ENCODE peak calls at places on chromosomes 13 and 19, in nine cellular contexts. Z, L, N, E, O, F, V, M and B are unnamed samples.

GRCh38 chr19:29881386-29881785 is 60.7 kb upstream of the URI1 start:
- DNase-seq in Z (no peak), L (no peak), N (no peak), E (no peak), O (peak; percentile 14), F (no peak), V (no peak), M (no peak), B (no peak)

GRCh38 chr19:16581145-16581970 is 9.1 kb upstream of the SLC35E1 start:
- DNase-seq in Z (no peak), L (peak; percentile 44), N (no peak), E (no peak), O (no peak), F (no peak), V (no peak), M (no peak), B (no peak)

GRCh38 chr19:19427302-19427701 is 21.8 kb downstream of the GATAD2A start:
- DNase-seq in Z (no peak), L (no peak), N (no peak), E (no peak), O (no peak), F (no peak), V (no peak), M (no peak), B (no peak)

GRCh38 chr19:1473056-1473400 is 6.0 kb downstream of the C19orf25 start:
- DNase-seq in Z (no peak), L (no peak), N (no peak), E (no peak), O (no peak), F (no peak), V (no peak), M (no peak), B (no peak)

GRCh38 chr13:39749528-39749927 is 94.1 kb downstream of the COG6 start:
- DNase-seq in Z (no peak), L (no peak), N (no peak), E (no peak), O (no peak), F (no peak), V (no peak), M (no peak), B (no peak)

GRCh38 chr19:33809960-33810359 is 13.3 kb downstream of the KCTD15 start:
- DNase-seq in Z (peak; percentile 18), L (no peak), N (no peak), E (no peak), O (peak; percentile 57), F (no peak), V (no peak), M (no peak), B (no peak)

GRCh38 chr19:49677232-49677881 is at the start of gene PRMT1:
- DNase-seq in Z (peak; percentile 21), L (no peak), N (no peak), E (no peak), O (no peak), F (peak; percentile 79), V (peak; percentile 76), M (peak; percentile 24), B (no peak)

GRCh38 chr13:51834581-51835158 is 10.3 kb downstream of the TMEM272 start:
- DNase-seq in Z (no peak), L (no peak), N (no peak), E (no peak), O (no peak), F (no peak), V (peak; percentile 72), M (no peak), B (no peak)

GRCh38 chr19:29188704-29189375 is 24.1 kb downstream of the UQCRFS1 start:
- DNase-seq in Z (peak; percentile 8), L (no peak), N (no peak), E (no peak), O (peak; percentile 49), F (no peak), V (no peak), M (no peak), B (no peak)

GRCh38 chr13:35953537-35954206 is 177.5 kb downstream of the DCLK1 start:
- DNase-seq in Z (peak; percentile 96), L (peak; percentile 90), N (no peak), E (no peak), O (peak; percentile 94), F (peak; percentile 87), V (peak; percentile 59), M (no peak), B (peak; percentile 97)

GRCh38 chr19:30877591-30878230 is 471.5 kb downstream of the TSHZ3 start:
- DNase-seq in Z (no peak), L (no peak), N (no peak), E (no peak), O (no peak), F (no peak), V (no peak), M (no peak), B (no peak)

GRCh38 chr19:51726049-51726448 is 2.3 kb upstream of the HAS1 start:
- DNase-seq in Z (peak; percentile 78), L (no peak), N (peak; percentile 65), E (no peak), O (peak; percentile 93), F (peak; percentile 37), V (no peak), M (no peak), B (peak; percentile 40)

GRCh38 chr13:58687130-58687529 is 1055.6 kb downstream of the PCDH17 start:
- DNase-seq in Z (no peak), L (no peak), N (no peak), E (no peak), O (no peak), F (no peak), V (no peak), M (no peak), B (no peak)

GRCh38 chr19:947707-948533 is 22.1 kb downstream of the ARID3A start:
- DNase-seq in Z (no peak), L (peak; percentile 53), N (no peak), E (peak; percentile 54), O (no peak), F (peak; percentile 9), V (no peak), M (no peak), B (no peak)

GRCh38 chr13:106617561-106617960 is 49.6 kb upstream of the ARGLU1 start:
- DNase-seq in Z (peak; percentile 74), L (no peak), N (no peak), E (no peak), O (peak; percentile 61), F (no peak), V (no peak), M (no peak), B (no peak)

GRCh38 chr19:31378404-31378803 is 29.2 kb upstream of the TSHZ3 start:
- DNase-seq in Z (peak; percentile 95), L (peak; percentile 47), N (no peak), E (no peak), O (peak; percentile 98), F (peak; percentile 20), V (no peak), M (no peak), B (peak; percentile 88)

GRCh38 chr13:44312131-44312530 is 61.5 kb upstream of the SERP2 start:
- DNase-seq in Z (no peak), L (no peak), N (no peak), E (no peak), O (no peak), F (no peak), V (no peak), M (no peak), B (no peak)

GRCh38 chr19:17996826-17997316 is 11.1 kb upstream of the ARRDC2 start:
- DNase-seq in Z (peak; percentile 78), L (peak; percentile 83), N (peak; percentile 84), E (no peak), O (peak; percentile 62), F (peak; percentile 87), V (peak; percentile 92), M (peak; percentile 84), B (no peak)

GRCh38 chr13:65642301-65642700 is 1587.8 kb downstream of the PCDH9 start:
- DNase-seq in Z (no peak), L (no peak), N (no peak), E (no peak), O (no peak), F (no peak), V (no peak), M (no peak), B (no peak)

GRCh38 chr13:55517312-55517711 is 1623.4 kb upstream of the PRR20A start:
- DNase-seq in Z (no peak), L (no peak), N (no peak), E (no peak), O (no peak), F (peak; percentile 41), V (no peak), M (no peak), B (no peak)

GRCh38 chr13:19601749-19602725 is 31.4 kb upstream of the MPHOSPH8 start:
- DNase-seq in Z (peak; percentile 41), L (no peak), N (no peak), E (no peak), O (peak; percentile 32), F (peak; percentile 82), V (peak; percentile 71), M (no peak), B (no peak)
- TF ChIP-seq CTCF in Z (no peak), L (no peak), N (no peak), E (no peak), O (no peak), F (peak; percentile 33), V (no peak), M (no peak), B (no peak)

DNA sequence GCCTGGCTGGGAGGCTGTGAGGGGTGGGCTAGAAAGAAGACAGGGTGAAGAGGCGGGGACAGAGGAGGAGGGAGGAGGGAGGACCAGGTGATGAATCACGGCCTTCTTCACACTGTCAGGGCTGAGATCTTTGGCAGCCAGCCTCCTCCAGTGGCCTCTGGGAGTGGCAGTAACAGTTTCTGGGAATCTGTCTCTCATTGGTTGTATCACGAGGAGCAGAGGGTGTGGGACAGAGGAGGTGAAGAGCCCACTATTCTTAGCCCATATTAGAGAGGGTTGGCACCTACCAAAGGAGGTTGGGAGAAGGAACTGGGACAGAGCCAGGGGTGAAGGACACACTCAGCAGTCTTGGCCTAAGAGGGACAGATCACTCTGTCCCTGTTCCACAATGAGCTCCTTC is 9.6 kb upstream of the ZNRF4 start:
- DNase-seq in Z (no peak), L (no peak), N (no peak), E (no peak), O (peak; percentile 31), F (no peak), V (no peak), M (no peak), B (no peak)
- TF ChIP-seq CTCF in Z (no peak), L (no peak), N (no peak), E (no peak), O (no peak), F (no peak), V (no peak), M (no peak), B (no peak)

GRCh38 chr19:37329686-37330085 is 41.2 kb upstream of the ZNF527 start:
- DNase-seq in Z (peak; percentile 14), L (no peak), N (no peak), E (no peak), O (peak; percentile 21), F (no peak), V (no peak), M (no peak), B (no peak)
- TF ChIP-seq CTCF in Z (peak; percentile 17), L (peak; percentile 10), N (no peak), E (no peak), O (peak; percentile 20), F (peak; percentile 39), V (no peak), M (no peak), B (no peak)

DNA sequence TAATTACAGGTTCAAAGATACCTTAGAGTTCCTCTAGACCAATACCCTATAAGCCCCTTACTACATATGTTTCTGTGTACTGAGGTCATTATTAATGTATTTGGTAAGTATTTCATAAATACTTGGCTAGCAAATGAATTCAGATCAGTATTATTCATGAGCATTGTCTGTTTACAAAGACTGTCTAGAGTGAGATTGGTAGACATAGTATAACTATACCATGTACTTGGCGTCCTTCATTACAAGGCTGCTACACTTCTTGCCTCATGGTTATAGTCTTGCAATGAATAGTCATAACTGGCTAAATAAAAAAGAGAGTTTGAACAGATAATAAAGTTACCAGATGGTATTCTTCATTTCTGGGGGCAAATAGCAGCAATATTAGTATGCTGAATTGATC is 12.1 kb downstream of the SETDB2 start:
- DNase-seq in Z (no peak), L (no peak), N (no peak), E (no peak), O (peak; percentile 18), F (no peak), V (no peak), M (no peak), B (no peak)
- TF ChIP-seq CTCF in Z (no peak), L (no peak), N (no peak), E (no peak), O (no peak), F (no peak), V (no peak), M (no peak), B (no peak)